ENCODE peak calls at places on chromosomes 13 and 19, in six cellular contexts. Q is choroid plexus epithelial cell; O is Panc1; T is stimulated activated CD4-positive, alpha-beta T cell treated with anti-CD3 and anti-CD28 coated beads, Interleukin-4, amount 100 ng/mL, for 1 hour; N is NCI-H1092; W is H54. S is an unnamed sample.

GRCh38 chr13:39321578-39321977 is 281.4 kb downstream of the LHFPL6 start:
- DNase-seq in W (no peak), N (no peak), O (no peak), Q (peak; percentile 47), T (no peak), S (no peak)

GRCh38 chr13:20303636-20304035 is 71.5 kb upstream of the GJB6 start:
- DNase-seq in Q (peak; percentile 62), T (no peak), N (no peak), O (no peak), W (no peak), S (peak; percentile 23)

GRCh38 chr13:23609414-23610186 is 39.4 kb downstream of the TNFRSF19 start:
- DNase-seq in N (no peak), Q (peak; percentile 89), T (no peak), W (no peak), O (no peak), S (peak; percentile 77)

GRCh38 chr13:44842158-44842557 is 147.1 kb downstream of the NUFIP1 start:
- DNase-seq in N (no peak), T (no peak), W (no peak), Q (peak; percentile 68), O (no peak), S (no peak)

GRCh38 chr13:44818428-44818827 is 170.8 kb downstream of the NUFIP1 start:
- DNase-seq in T (no peak), Q (peak; percentile 65), N (peak; percentile 12), O (no peak), W (no peak), S (peak; percentile 40)

GRCh38 chr19:29644179-29644578 is 21.1 kb upstream of the PLEKHF1 start:
- DNase-seq in W (no peak), O (no peak), Q (no peak), N (no peak), T (no peak), S (no peak)

GRCh38 chr13:49584771-49585182 is 581 bp downstream of the RCBTB1 start:
- DNase-seq in Q (peak; percentile 15), T (no peak), N (no peak), W (no peak), O (no peak), S (no peak)

GRCh38 chr13:49210114-49210513 is 10.0 kb upstream of the MLNR start:
- DNase-seq in W (no peak), O (no peak), Q (no peak), T (no peak), N (no peak), S (no peak)

GRCh38 chr13:112867301-112867711 is 101.7 kb upstream of the MCF2L start:
- DNase-seq in T (no peak), O (no peak), N (no peak), W (no peak), Q (no peak), S (no peak)

GRCh38 chr19:11054628-11055027 is 34.6 kb upstream of the LDLR start:
- DNase-seq in W (no peak), Q (no peak), T (no peak), O (no peak), N (no peak), S (no peak)

GRCh38 chr19:18045307-18046013 is 37.5 kb downstream of the ARRDC2 start:
- DNase-seq in N (no peak), O (no peak), T (no peak), Q (no peak), W (no peak), S (no peak)

GRCh38 chr13:108005231-108005630 is 210.1 kb downstream of the LIG4 start:
- DNase-seq in N (no peak), Q (no peak), T (no peak), O (no peak), W (no peak), S (no peak)

GRCh38 chr13:76939215-76939614 is 9.1 kb upstream of the ACOD1 start:
- DNase-seq in N (no peak), W (no peak), T (no peak), Q (peak; percentile 62), O (no peak), S (no peak)

GRCh38 chr13:113043931-113044330 is 61.7 kb upstream of the F7 start:
- DNase-seq in W (no peak), N (no peak), O (no peak), Q (no peak), T (no peak), S (no peak)

GRCh38 chr13:79079351-79079839 is 326.7 kb downstream of the RBM26 start:
- DNase-seq in O (no peak), W (no peak), T (no peak), Q (no peak), N (no peak), S (no peak)

GRCh38 chr13:112000888-112001287 is 66.1 kb upstream of the SOX1 start:
- DNase-seq in T (no peak), N (no peak), O (no peak), W (no peak), Q (no peak), S (no peak)

GRCh38 chr19:34432797-34433196 is 4.6 kb downstream of the UBA2 start:
- DNase-seq in W (no peak), O (no peak), N (no peak), T (no peak), Q (peak; percentile 48), S (no peak)

GRCh38 chr19:799076-799881 is 2.0 kb downstream of the PTBP1 start:
- DNase-seq in N (no peak), O (no peak), Q (peak; percentile 67), T (no peak), W (no peak), S (peak; percentile 84)

GRCh38 chr13:40974460-40975407 is 44.4 kb downstream of the ELF1 start:
- DNase-seq in N (no peak), T (no peak), Q (peak; percentile 82), O (no peak), W (no peak), S (peak; percentile 22)

GRCh38 chr13:32587774-32588165 is 1.5 kb downstream of the PDS5B start:
- DNase-seq in N (no peak), O (no peak), T (no peak), Q (no peak), W (no peak), S (peak; percentile 45)

GRCh38 chr13:101398191-101398590 is 18.1 kb downstream of the NALCN start:
- DNase-seq in T (no peak), N (no peak), Q (peak; percentile 29), O (no peak), W (no peak), S (peak; percentile 37)

GRCh38 chr19:48108997-48109782 is 1.4 kb downstream of the PLA2G4C start:
- DNase-seq in O (no peak), Q (no peak), T (no peak), W (no peak), N (no peak), S (no peak)

GRCh38 chr13:113544071-113544891 is 40.3 kb upstream of the TFDP1 start:
- DNase-seq in O (no peak), N (no peak), W (no peak), Q (no peak), T (no peak), S (no peak)

GRCh38 chr13:28245465-28245864 is 107.1 kb downstream of the PAN3 start:
- DNase-seq in T (no peak), O (no peak), W (no peak), N (no peak), Q (no peak), S (no peak)

GRCh38 chr19:13207237-13208130 is 57.3 kb downstream of the IER2 start:
- DNase-seq in Q (no peak), W (no peak), O (no peak), N (no peak), T (peak; percentile 35), S (peak; percentile 27)